ENCODE peak calls at places on chromosome 13, in six cellular contexts. Y is tibial nerve, F is dorsolateral prefrontal cortex, Q is fibroblast of lung, P is GM12878, U is IMR-90. M is an unnamed sample.

GRCh38 chr13:44396963-44397580 is 23.4 kb downstream of the SERP2 start:
- DNase-seq in Y (no peak), F (no peak), Q (peak; percentile 73), P (no peak), U (peak; percentile 26), M (no peak)

GRCh38 chr13:99863789-99864626 is 107.6 kb downstream of the ZIC5 start:
- DNase-seq in Y (no peak), F (no peak), Q (no peak), P (no peak), U (no peak), M (no peak)

GRCh38 chr13:44017756-44018309 is 138.1 kb downstream of the LACC1 start:
- DNase-seq in Y (no peak), F (no peak), Q (no peak), P (no peak), U (no peak), M (no peak)

GRCh38 chr13:113970810-113971470 is 2.9 kb downstream of the C13orf46 start:
- DNase-seq in Y (peak; percentile 55), F (no peak), Q (peak; percentile 55), P (no peak), U (peak; percentile 23), M (peak; percentile 65)

GRCh38 chr13:109778102-109778542 is 8.3 kb downstream of the IRS2 start:
- DNase-seq in Y (no peak), F (no peak), Q (no peak), P (no peak), U (peak; percentile 39), M (no peak)

GRCh38 chr13:84571264-84571663 is 689.0 kb upstream of the SLITRK1 start:
- DNase-seq in Y (no peak), F (no peak), Q (no peak), P (no peak), U (peak; percentile 0), M (no peak)

GRCh38 chr13:39815345-39816111 is 160.1 kb downstream of the COG6 start:
- DNase-seq in Y (no peak), F (no peak), Q (peak; percentile 14), P (no peak), U (no peak), M (no peak)

GRCh38 chr13:113317031-113317430 is 20.0 kb downstream of the LAMP1 start:
- DNase-seq in Y (no peak), F (no peak), Q (no peak), P (no peak), U (no peak), M (no peak)

GRCh38 chr13:51425410-51426042 is 27.3 kb downstream of the INTS6 start:
- DNase-seq in Y (no peak), F (no peak), Q (peak; percentile 65), P (no peak), U (peak; percentile 60), M (no peak)

GRCh38 chr13:101875717-101876393 is 423.4 kb downstream of the ITGBL1 start:
- DNase-seq in Y (peak; percentile 23), F (no peak), Q (peak; percentile 77), P (no peak), U (peak; percentile 55), M (no peak)

GRCh38 chr13:102642029-102642428 is 45.2 kb downstream of the TPP2 start:
- DNase-seq in Y (no peak), F (no peak), Q (no peak), P (no peak), U (no peak), M (no peak)

GRCh38 chr13:45538382-45538781 is 73.6 kb downstream of the COG3 start:
- DNase-seq in Y (no peak), F (no peak), Q (no peak), P (no peak), U (no peak), M (no peak)

GRCh38 chr13:114110091-114110829 is 22.2 kb downstream of the RASA3 start:
- DNase-seq in Y (no peak), F (no peak), Q (no peak), P (no peak), U (no peak), M (peak; percentile 30)

GRCh38 chr13:24927810-24928404 is 163.9 kb downstream of the RNF17 start:
- DNase-seq in Y (no peak), F (no peak), Q (no peak), P (no peak), U (no peak), M (no peak)

GRCh38 chr13:49690133-49690989 is 925 bp downstream of the EBPL start:
- DNase-seq in Y (peak; percentile 21), F (no peak), Q (peak; percentile 71), P (no peak), U (peak; percentile 87), M (no peak)

GRCh38 chr13:49608932-49609331 is 19.4 kb upstream of the ARL11 start:
- DNase-seq in Y (no peak), F (no peak), Q (no peak), P (no peak), U (peak; percentile 10), M (no peak)

GRCh38 chr13:113544896-113545295 is 39.7 kb upstream of the TFDP1 start:
- DNase-seq in Y (no peak), F (no peak), Q (no peak), P (no peak), U (no peak), M (peak; percentile 38)

GRCh38 chr13:101474419-101474957 is 22.0 kb downstream of the ITGBL1 start:
- DNase-seq in Y (peak; percentile 42), F (peak; percentile 41), Q (peak; percentile 91), P (no peak), U (peak; percentile 91), M (peak; percentile 44)

GRCh38 chr13:46641274-46642081 is 88.5 kb downstream of the LRCH1 start:
- DNase-seq in Y (no peak), F (no peak), Q (no peak), P (no peak), U (no peak), M (no peak)

GRCh38 chr13:24929196-24929595 is 165.2 kb downstream of the RNF17 start:
- DNase-seq in Y (no peak), F (no peak), Q (no peak), P (no peak), U (no peak), M (no peak)

GRCh38 chr13:92842145-92842544 is 384.5 kb upstream of the GPC6 start:
- DNase-seq in Y (no peak), F (no peak), Q (peak; percentile 92), P (no peak), U (peak; percentile 88), M (no peak)

GRCh38 chr13:84137292-84137691 is 255.0 kb upstream of the SLITRK1 start:
- DNase-seq in Y (no peak), F (no peak), Q (no peak), P (peak; percentile 64), U (no peak), M (no peak)

GRCh38 chr13:21596722-21597121 is 7.2 kb downstream of the MICU2 start:
- DNase-seq in Y (no peak), F (no peak), Q (no peak), P (no peak), U (no peak), M (no peak)

GRCh38 chr13:20006206-20006605 is 47.7 kb downstream of the ZMYM2 start:
- DNase-seq in Y (no peak), F (no peak), Q (peak; percentile 89), P (no peak), U (peak; percentile 81), M (no peak)

GRCh38 chr13:105272660-105273631 is 1262.5 kb downstream of the EFNB2 start:
- DNase-seq in Y (no peak), F (no peak), Q (no peak), P (no peak), U (no peak), M (no peak)

GRCh38 chr13:97426695-97427094 is 7.3 kb upstream of the RAP2A start:
- DNase-seq in Y (no peak), F (no peak), Q (no peak), P (no peak), U (no peak), M (no peak)

DNA sequence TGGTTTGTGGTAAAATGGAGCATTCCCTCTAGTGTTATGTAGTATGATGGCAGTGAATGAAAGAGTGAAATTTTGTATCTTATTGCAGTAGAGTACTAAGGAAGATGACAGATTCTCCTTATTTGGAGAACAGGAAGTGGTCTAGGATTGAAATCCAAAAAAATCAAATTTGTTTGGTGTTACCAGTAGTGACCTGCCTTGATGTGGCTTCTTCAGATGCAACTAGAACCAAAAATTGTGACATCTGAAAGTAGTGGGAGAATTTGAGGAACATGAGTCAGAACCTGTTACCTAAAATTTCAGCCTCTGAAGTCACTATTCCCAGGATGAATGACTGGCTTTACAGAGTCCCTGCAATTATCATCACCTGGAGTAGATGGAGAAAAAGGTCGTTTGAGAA is 165.9 kb downstream of the KLF5 start:
- DNase-seq in Y (no peak), F (no peak), Q (no peak), P (no peak), U (peak; percentile 30), M (no peak)
- H3K27ac ChIP-seq in Y (no peak overlapping the region), F (no peak overlapping the region), Q (no peak overlapping the region), P (no peak overlapping the region), U (no peak overlapping the region), M (no peak overlapping the region)

GRCh38 chr13:28324181-28324789 is 170.6 kb downstream of the FLT1 start:
- DNase-seq in Y (peak; percentile 74), F (no peak), Q (peak; percentile 72), P (peak; percentile 45), U (peak; percentile 73), M (no peak)
- TF ChIP-seq CTCF in Y (peak; percentile 48), F (peak; percentile 70), Q (peak; percentile 85), P (peak; percentile 91), U (peak; percentile 84), M (peak; percentile 60)

DNA sequence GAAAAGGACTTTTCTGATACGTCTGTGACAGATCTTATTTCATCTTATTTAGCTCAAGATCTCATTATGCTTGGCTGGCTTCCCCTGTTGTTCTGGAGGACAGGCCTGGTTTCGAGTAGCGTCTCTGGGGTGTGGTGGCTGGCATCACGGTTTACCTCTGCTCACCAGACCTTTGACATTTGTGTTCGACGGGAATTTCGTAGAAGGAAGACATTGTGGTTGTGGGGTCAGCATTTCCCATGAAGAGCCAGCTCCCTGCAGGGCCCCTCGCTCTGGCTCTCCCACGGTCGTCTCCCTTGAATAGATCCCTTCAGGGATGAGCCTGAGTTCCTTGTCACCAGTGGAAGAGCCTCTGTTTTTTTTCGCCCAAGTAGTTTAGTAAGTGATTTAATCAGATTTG is 78.6 kb upstream of the TEX29 start:
- DNase-seq in Y (no peak), F (no peak), Q (no peak), P (no peak), U (no peak), M (no peak)
- H3K27ac ChIP-seq in Y (peak overlapping the region; percentile 67), F (peak overlapping the region; percentile 91), Q (no peak overlapping the region), P (no peak overlapping the region), U (no peak overlapping the region), M (no peak overlapping the region)

DNA sequence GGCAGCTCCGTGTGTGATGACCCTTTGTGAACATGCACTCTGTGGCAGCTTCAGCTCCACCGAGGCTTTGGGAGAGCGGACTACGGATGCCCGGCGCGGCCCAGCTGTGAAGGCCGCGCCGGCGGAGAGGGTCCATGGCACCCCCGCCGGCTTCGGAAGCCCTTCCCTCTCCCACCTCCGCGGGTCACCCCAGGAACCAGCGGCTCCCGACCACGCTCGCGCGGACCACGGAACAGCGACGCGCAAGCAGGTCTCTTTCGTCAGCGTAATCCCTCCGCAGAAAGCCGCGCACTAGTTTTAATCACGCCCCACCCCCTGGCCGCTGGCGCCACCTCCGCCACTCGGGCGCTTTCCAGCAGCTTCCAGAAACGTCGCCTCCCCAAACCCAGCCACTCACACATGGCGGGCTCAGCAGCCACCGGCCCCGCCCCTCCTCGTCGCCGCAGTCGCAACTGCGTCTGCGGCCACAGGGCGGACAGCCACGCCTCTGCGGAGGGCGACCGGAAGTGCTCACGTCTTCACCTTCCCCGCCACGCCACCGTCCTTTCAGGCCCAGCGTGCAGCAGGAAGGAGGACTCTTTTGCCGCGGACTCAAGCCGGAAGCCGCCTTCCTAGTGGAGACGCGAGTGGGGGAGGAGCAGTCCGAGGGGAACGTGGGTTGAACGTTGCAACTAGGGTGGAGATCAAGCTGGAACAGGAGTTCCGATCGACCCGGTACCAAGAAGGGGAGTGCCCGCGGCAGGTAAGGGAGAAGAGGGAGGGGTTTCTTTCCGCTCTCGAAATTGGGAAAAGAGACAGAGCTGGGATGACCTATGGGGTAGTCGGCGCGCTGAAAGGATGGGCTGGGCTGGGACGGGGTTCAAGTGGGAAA is at the start of gene USPL1:
- DNase-seq in Y (peak; percentile 95), F (peak; percentile 97), Q (peak; percentile 100), P (peak; percentile 96), U (peak; percentile 99), M (peak; percentile 99)
- TF ChIP-seq CTCF in Y (peak; percentile 7), F (peak; percentile 34), Q (no peak), P (peak; percentile 6), U (peak; percentile 22), M (peak; percentile 63)

M was measured in tibial artery.